ENCODE peak calls at places on chromosomes 3 and 15, in four cellular contexts. S is endodermal cell, O is AG09309, B is GM23248. J is an unnamed sample.

GRCh38 chr3:31358473-31359075 is 174.2 kb upstream of the STT3B start:
- DNase-seq in S (no peak), O (no peak), B (no peak), J (no peak)

GRCh38 chr3:50648944-50649343 is 25.8 kb upstream of the DOCK3 start:
- DNase-seq in S (no peak), O (no peak), B (no peak), J (no peak)

GRCh38 chr3:15262021-15262420 is 56.0 kb downstream of the CAPN7 start:
- DNase-seq in S (no peak), O (no peak), B (no peak), J (no peak)

GRCh38 chr3:13894096-13894811 is 14.4 kb upstream of the WNT7A start:
- DNase-seq in S (peak; percentile 52), O (no peak), B (no peak), J (no peak)

GRCh38 chr15:59199775-59200465 is 6.7 kb upstream of the LDHAL6B start:
- DNase-seq in S (no peak), O (no peak), B (peak; percentile 85), J (peak; percentile 70)

GRCh38 chr3:107216229-107216628 is 161.0 kb upstream of the CCDC54 start:
- DNase-seq in S (no peak), O (no peak), B (no peak), J (no peak)

GRCh38 chr3:173825731-173826130 is 428.2 kb downstream of the NLGN1 start:
- DNase-seq in S (no peak), O (no peak), B (peak; percentile 10), J (peak; percentile 59)

GRCh38 chr3:83877909-83878308 is 1080.9 kb upstream of the CADM2 start:
- DNase-seq in S (no peak), O (no peak), B (no peak), J (no peak)

GRCh38 chr3:42188365-42188764 is 77.6 kb downstream of the CCK start:
- DNase-seq in S (no peak), O (no peak), B (no peak), J (no peak)

GRCh38 chr15:74238984-74239645 is 3.0 kb downstream of the CCDC33 start:
- DNase-seq in S (peak; percentile 69), O (no peak), B (no peak), J (no peak)

GRCh38 chr15:39192979-39193559 is 387.8 kb upstream of the THBS1 start:
- DNase-seq in S (no peak), O (no peak), B (no peak), J (no peak)

GRCh38 chr15:42319206-42319605 is 40.1 kb upstream of the CAPN3 start:
- DNase-seq in S (no peak), O (no peak), B (no peak), J (no peak)

GRCh38 chr3:88195951-88196434 is 46.2 kb downstream of the C3orf38 start:
- DNase-seq in S (no peak), O (no peak), B (peak; percentile 19), J (peak; percentile 23)

GRCh38 chr3:82294609-82295008 is 533.2 kb upstream of the GBE1 start:
- DNase-seq in S (no peak), O (no peak), B (no peak), J (no peak)

GRCh38 chr15:60795471-60795870 is 316.5 kb upstream of the ICE2 start:
- DNase-seq in S (no peak), O (no peak), B (no peak), J (no peak)

GRCh38 chr3:142433110-142433509 is 14.7 kb downstream of the XRN1 start:
- DNase-seq in S (no peak), O (no peak), B (no peak), J (no peak)

GRCh38 chr3:82561759-82562158 is 800.3 kb upstream of the GBE1 start:
- DNase-seq in S (no peak), O (no peak), B (no peak), J (no peak)

GRCh38 chr3:194395767-194396527 is 3.1 kb downstream of the GP5 start:
- DNase-seq in S (peak; percentile 79), O (no peak), B (peak; percentile 45), J (no peak)

DNA sequence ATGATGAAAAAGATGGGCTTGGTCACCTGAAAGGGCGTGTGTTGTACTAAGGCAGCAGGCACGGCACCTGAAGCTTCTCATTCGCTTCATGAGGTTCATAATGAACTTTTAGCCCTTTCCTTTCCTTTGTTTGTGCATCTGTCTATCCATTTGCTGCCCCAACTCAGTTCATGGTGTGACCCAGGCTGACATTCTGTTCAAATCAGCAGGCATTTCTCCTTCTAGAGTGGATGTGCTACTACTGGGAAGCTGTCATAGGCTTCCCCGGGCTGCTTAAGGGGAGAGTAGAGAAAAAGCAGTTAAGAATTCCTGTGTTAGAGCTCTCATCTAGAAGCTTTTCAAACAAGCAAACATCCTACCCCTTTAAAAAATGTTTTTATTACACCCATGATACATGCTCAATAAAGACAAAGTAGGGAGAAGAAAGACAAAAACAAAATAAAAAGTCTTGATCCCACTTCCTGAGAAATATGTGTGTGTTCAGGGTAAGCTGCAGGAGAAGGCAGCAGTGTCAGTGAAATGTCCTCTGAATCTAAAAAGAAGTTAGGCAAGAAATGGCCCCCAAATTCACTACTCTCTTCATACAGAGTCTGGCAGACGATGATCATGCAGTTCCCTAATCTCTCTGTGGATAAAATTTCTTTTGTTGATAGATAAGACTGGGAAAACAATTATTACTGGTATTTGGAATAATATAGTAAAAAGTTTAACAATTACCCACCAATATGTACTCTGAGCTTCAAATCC is 136.9 kb upstream of the PFN2 start:
- DNase-seq in S (no peak), O (no peak), B (peak; percentile 35), J (no peak)
- H3K4me3 ChIP-seq in S (no peak overlapping the region), O (no peak overlapping the region), B (no peak overlapping the region), J (no peak overlapping the region)

GRCh38 chr3:19074257-19074938 is 73.9 kb upstream of the KCNH8 start:
- DNase-seq in S (peak; percentile 65), O (no peak), B (no peak), J (no peak)
- H3K4me3 ChIP-seq in S (no peak overlapping the region), O (no peak overlapping the region), B (no peak overlapping the region), J (no peak overlapping the region)

GRCh38 chr3:176090727-176091126 is 1106.6 kb downstream of the TBL1XR1 start:
- DNase-seq in S (no peak), O (no peak), B (no peak), J (no peak)

GRCh38 chr3:176088962-176089383 is 1108.3 kb downstream of the TBL1XR1 start:
- DNase-seq in S (no peak), O (no peak), B (no peak), J (no peak)

GRCh38 chr3:176087066-176087697 is 1110.1 kb downstream of the TBL1XR1 start:
- DNase-seq in S (no peak), O (no peak), B (no peak), J (no peak)
- H3K4me3 ChIP-seq in S (no peak overlapping the region), O (no peak overlapping the region), B (no peak overlapping the region), J (no peak overlapping the region)

DNA sequence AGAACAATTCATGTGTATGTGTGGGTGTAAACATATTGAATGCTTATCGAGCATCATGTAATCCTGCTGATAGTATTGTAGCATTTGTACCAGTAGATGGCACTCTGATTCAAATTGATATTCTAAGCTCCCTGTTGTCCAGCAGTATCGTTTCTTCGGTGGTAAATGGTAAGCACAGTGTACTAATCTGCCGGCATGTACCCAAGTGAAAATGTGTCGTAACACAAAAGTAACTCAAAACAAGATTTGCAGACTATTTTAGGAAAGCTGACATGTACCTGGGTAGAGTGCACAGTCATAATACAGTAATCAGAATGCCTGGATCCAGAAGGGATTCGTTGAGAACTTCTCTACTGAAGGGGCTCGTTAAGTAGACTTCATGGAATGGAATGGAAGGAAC is 31.7 kb upstream of the MNS1 start:
- DNase-seq in S (no peak), O (peak; percentile 34), B (peak; percentile 73), J (peak; percentile 73)
- H3K4me3 ChIP-seq in S (no peak overlapping the region), O (no peak overlapping the region), B (peak overlapping the region; percentile 58), J (no peak overlapping the region)

GRCh38 chr15:55250951-55251350 is 38.7 kb downstream of the RAB27A start:
- DNase-seq in S (peak; percentile 55), O (no peak), B (no peak), J (no peak)
- H3K4me3 ChIP-seq in S (no peak overlapping the region), O (no peak overlapping the region), B (no peak overlapping the region), J (no peak overlapping the region)

DNA sequence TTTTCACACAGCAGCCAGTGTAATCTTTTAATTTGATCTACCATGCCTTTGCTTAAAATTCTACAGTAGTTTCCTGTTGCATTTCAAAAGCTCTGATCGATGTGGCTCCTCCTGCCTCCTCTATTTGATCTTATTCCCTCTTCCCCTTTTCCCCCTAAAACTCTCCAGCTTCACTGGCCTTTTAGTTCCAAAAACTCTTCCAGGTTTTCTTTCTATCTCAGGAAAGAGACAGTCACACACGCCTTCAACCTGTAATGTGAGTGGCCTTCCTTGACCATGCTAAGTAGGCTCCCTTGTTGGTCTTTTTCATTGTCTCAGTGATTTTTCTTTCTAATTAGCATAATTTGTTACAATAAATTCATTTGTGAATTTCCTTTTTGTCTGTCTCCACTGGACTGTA is 985 bp downstream of the TEX9 start:
- DNase-seq in S (no peak), O (no peak), B (no peak), J (no peak)
- H3K4me3 ChIP-seq in S (peak overlapping the region; percentile 95), O (peak overlapping the region; percentile 81), B (peak overlapping the region; percentile 89), J (peak overlapping the region; percentile 86)

GRCh38 chr3:114624047-114624445 is 330.2 kb downstream of the TIGIT start:
- DNase-seq in S (no peak), O (no peak), B (peak; percentile 69), J (no peak)
- H3K4me3 ChIP-seq in S (no peak overlapping the region), O (peak overlapping the region; percentile 56), B (peak overlapping the region; percentile 82), J (no peak overlapping the region)